ENCODE peak calls at places on chromosomes 12 and 14, in ten cellular contexts. V is left cardiac atrium, F is amniotic stem cell, M is activated T-cell treated with anti-CD3 and anti-CD28 coated beads for 1 hour, K is RPMI8226, X is fibroblast of lung, N is COR-L47, D is DMS79, T is glomerular endothelial cell, P is tibial artery. O is an unnamed sample.

GRCh38 chr12:53195516-53196420 is 11.3 kb downstream of the ITGB7 start:
- DNase-seq in V (no peak), F (no peak), M (no peak), K (no peak), X (no peak), N (no peak), D (no peak), T (no peak), P (no peak), O (peak)

GRCh38 chr14:76957224-76957881 is 71.2 kb downstream of the IRF2BPL start:
- DNase-seq in V (no peak), F (no peak), M (no peak), K (no peak), X (no peak), N (peak), D (peak), T (no peak), P (no peak), O (peak)

GRCh38 chr12:1552171-1552570 is 42.2 kb downstream of the FBXL14 start:
- DNase-seq in V (no peak), F (no peak), M (no peak), K (no peak), X (no peak), N (no peak), D (no peak), T (no peak), P (no peak), O (no peak)

GRCh38 chr12:82966160-82966559 is 279.5 kb downstream of the TMTC2 start:
- DNase-seq in V (no peak), F (no peak), M (no peak), K (no peak), X (no peak), N (no peak), D (no peak), T (no peak), P (no peak), O (no peak)

GRCh38 chr12:104722541-104723534 is 235.3 kb downstream of the SLC41A2 start:
- DNase-seq in V (no peak), F (no peak), M (no peak), K (no peak), X (no peak), N (no peak), D (peak), T (no peak), P (no peak), O (no peak)

GRCh38 chr12:116708826-116709756 is 28.8 kb downstream of the SPRING1 start:
- DNase-seq in V (peak), F (peak), M (peak), K (peak), X (peak), N (peak), D (peak), T (no peak), P (peak), O (peak)

GRCh38 chr12:21940972-21941521 is at the start of gene ABCC9:
- DNase-seq in V (peak), F (no peak), M (no peak), K (no peak), X (peak), N (no peak), D (no peak), T (no peak), P (peak), O (peak)

GRCh38 chr12:12922191-12922616 is 29.8 kb downstream of the GPRC5D start:
- DNase-seq in V (peak), F (no peak), M (no peak), K (no peak), X (peak), N (no peak), D (no peak), T (no peak), P (peak), O (no peak)

GRCh38 chr12:42862055-42862454 is 272.5 kb upstream of the PRICKLE1 start:
- DNase-seq in V (no peak), F (no peak), M (no peak), K (no peak), X (no peak), N (no peak), D (no peak), T (no peak), P (no peak), O (peak)

GRCh38 chr12:97642906-97643305 is 180.3 kb downstream of the RMST start:
- DNase-seq in V (no peak), F (no peak), M (no peak), K (no peak), X (no peak), N (peak), D (no peak), T (no peak), P (no peak), O (peak)

GRCh38 chr12:67915335-67915851 is 73.9 kb upstream of the IFNG-AS1 start:
- DNase-seq in V (no peak), F (no peak), M (no peak), K (no peak), X (no peak), N (peak), D (no peak), T (no peak), P (no peak), O (no peak)

O was measured in astrocyte of the hippocampus.